ENCODE peak calls at places on chromosomes 3 and 15, in seven cellular contexts. L is CD8-positive, alpha-beta memory T cell; D is breast epithelium; S is psoas muscle; J is spleen; A is mesendoderm; P is kidney. G is an unnamed sample. For H3K4me1, the result is how much of the 10 kb centered on the place peaks cover.

GRCh38 chr3:99884484-99884883 is 66.8 kb downstream of the CMSS1 start:
- DNase-seq in L (no peak), D (no peak), S (no peak), J (no peak), A (peak), P (no peak), G (no peak)

GRCh38 chr15:63288778-63289378 is 11.5 kb downstream of the APH1B start:
- DNase-seq in L (no peak), D (no peak), S (no peak), J (no peak), A (peak), P (no peak), G (no peak)

GRCh38 chr3:117486709-117487394 is 777.3 kb downstream of the TUSC7 start:
- DNase-seq in L (no peak), D (no peak), S (no peak), J (no peak), A (no peak), P (no peak), G (no peak)

GRCh38 chr15:84633311-84634227 is 20.5 kb downstream of the WDR73 start:
- DNase-seq in L (peak), D (peak), S (peak), J (peak), A (peak), P (peak), G (peak)

GRCh38 chr3:182258538-182259177 is 534.6 kb upstream of the ATP11B start:
- DNase-seq in L (no peak), D (no peak), S (no peak), J (no peak), A (peak), P (no peak), G (no peak)

GRCh38 chr3:45938043-45938435 is 5.2 kb upstream of the CXCR6 start:
- DNase-seq in L (no peak), D (no peak), S (no peak), J (no peak), A (no peak), P (no peak), G (no peak)

GRCh38 chr3:13715167-13715954 is 164.5 kb downstream of the WNT7A start:
- DNase-seq in L (no peak), D (peak), S (no peak), J (peak), A (no peak), P (peak), G (no peak)

GRCh38 chr3:128504957-128505730 is 12.1 kb upstream of the GATA2 start:
- DNase-seq in L (no peak), D (no peak), S (no peak), J (no peak), A (peak), P (no peak), G (no peak)

GRCh38 chr15:77865106-77865630 is 212.3 kb downstream of the TBC1D2B start:
- DNase-seq in L (no peak), D (no peak), S (no peak), J (peak), A (no peak), P (peak), G (no peak)

GRCh38 chr15:80578871-80579270 is 116.2 kb upstream of the ABHD17C start:
- DNase-seq in L (no peak), D (no peak), S (no peak), J (peak), A (no peak), P (peak), G (no peak)

GRCh38 chr3:5917932-5918331 is 730.4 kb downstream of the EDEM1 start:
- DNase-seq in L (no peak), D (no peak), S (no peak), J (no peak), A (no peak), P (no peak), G (no peak)

GRCh38 chr3:140553591-140553990 is 124.3 kb upstream of the TRIM42 start:
- DNase-seq in L (no peak), D (no peak), S (no peak), J (no peak), A (peak), P (no peak), G (no peak)

GRCh38 chr3:101466465-101467309 is 46.3 kb downstream of the SENP7 start:
- DNase-seq in L (no peak), D (no peak), S (no peak), J (peak), A (peak), P (peak), G (peak)

GRCh38 chr3:36178018-36178417 is 202.3 kb upstream of the STAC start:
- DNase-seq in L (no peak), D (no peak), S (no peak), J (no peak), A (no peak), P (no peak), G (no peak)

GRCh38 chr15:87369269-87369668 is 887.3 kb downstream of the NTRK3 start:
- DNase-seq in L (no peak), D (no peak), S (no peak), J (no peak), A (peak), P (no peak), G (no peak)

GRCh38 chr3:88114878-88115549 is 34.7 kb upstream of the C3orf38 start:
- DNase-seq in L (no peak), D (no peak), S (no peak), J (no peak), A (no peak), P (no peak), G (no peak)

GRCh38 chr3:134392336-134392983 is 18.2 kb upstream of the AMOTL2 start:
- DNase-seq in L (no peak), D (no peak), S (no peak), J (no peak), A (no peak), P (no peak), G (peak)

GRCh38 chr15:66253643-66254363 is at the start of gene MEGF11:
- DNase-seq in L (no peak), D (no peak), S (peak), J (no peak), A (peak), P (no peak), G (peak)

GRCh38 chr3:150757364-150757763 is 5.6 kb downstream of the SIAH2 start:
- DNase-seq in L (no peak), D (no peak), S (no peak), J (no peak), A (peak), P (no peak), G (no peak)

GRCh38 chr3:150754896-150755295 is 8.1 kb downstream of the SIAH2 start:
- DNase-seq in L (no peak), D (no peak), S (no peak), J (no peak), A (no peak), P (no peak), G (no peak)

GRCh38 chr3:150755902-150756301 is 7.1 kb downstream of the SIAH2 start:
- DNase-seq in L (no peak), D (no peak), S (no peak), J (no peak), A (no peak), P (no peak), G (no peak)

GRCh38 chr3:150757768-150758167 is 5.2 kb downstream of the SIAH2 start:
- DNase-seq in L (no peak), D (no peak), S (no peak), J (no peak), A (peak), P (no peak), G (no peak)

DNA sequence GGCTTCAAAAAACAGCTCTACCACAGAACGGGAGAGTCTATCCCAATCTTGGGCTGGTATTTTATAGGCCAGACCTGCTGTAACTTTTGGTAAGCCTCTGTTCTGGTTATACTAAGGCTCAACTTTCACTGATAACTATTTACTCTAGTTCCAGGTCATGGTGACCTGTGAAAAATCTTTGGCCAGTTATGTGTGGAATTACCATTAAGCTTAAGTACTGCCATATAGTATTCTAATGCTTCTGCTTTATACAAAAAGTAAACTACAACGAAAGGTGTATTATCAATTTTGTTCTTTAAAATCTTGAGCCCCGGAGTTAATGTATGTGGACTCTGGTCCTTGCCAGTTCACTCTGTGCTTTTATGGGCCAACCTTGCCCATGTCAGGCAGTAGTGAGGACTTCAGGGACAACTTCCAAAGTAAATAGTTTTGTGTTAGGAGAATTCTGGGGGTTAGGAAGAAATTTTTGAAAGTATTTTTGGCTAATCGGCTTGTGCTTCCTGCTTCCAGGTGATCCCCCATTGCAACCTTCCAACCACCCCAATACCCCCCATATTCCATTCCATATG is 6.4 kb downstream of the SIAH2 start:
- DNase-seq in L (no peak), D (no peak), S (no peak), J (no peak), A (no peak), P (no peak), G (no peak)
- H3K4me1 ChIP-seq in L (under half), D (under half), S (half or more), J (under half), A (under half), P (under half), G (under half)

GRCh38 chr3:107384428-107384827 is 7.2 kb downstream of the CCDC54 start:
- DNase-seq in L (no peak), D (no peak), S (no peak), J (no peak), A (peak), P (no peak), G (no peak)

GRCh38 chr3:107387555-107387954 is 10.3 kb downstream of the CCDC54 start:
- DNase-seq in L (no peak), D (no peak), S (no peak), J (no peak), A (no peak), P (no peak), G (no peak)

GRCh38 chr3:107382626-107383025 is 5.4 kb downstream of the CCDC54 start:
- DNase-seq in L (no peak), D (no peak), S (no peak), J (no peak), A (no peak), P (no peak), G (no peak)

DNA sequence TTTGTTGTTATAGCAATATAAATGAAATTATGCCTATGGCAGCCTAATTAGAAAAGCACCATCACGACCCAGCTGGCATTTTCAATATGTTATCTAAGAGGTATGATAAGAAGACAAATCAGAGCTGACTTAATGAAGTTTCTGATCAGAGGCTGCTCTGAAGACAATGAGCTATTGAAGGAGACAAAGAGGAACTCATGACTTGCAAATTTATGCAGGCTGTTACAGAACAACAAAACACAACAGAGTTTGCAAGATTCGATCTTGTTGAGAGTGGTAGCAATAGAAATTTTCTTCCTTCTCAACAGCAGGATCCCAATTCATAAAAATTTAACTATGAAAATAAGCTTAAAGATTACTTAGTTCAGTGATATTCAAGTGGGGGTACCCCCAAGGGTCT is 7.7 kb downstream of the CCDC54 start:
- DNase-seq in L (no peak), D (no peak), S (no peak), J (no peak), A (peak), P (no peak), G (no peak)
- H3K4me3 ChIP-seq in L (no peak), D (no peak), S (no peak), J (no peak), A (no peak), P (no peak), G (no peak)

GRCh38 chr3:108134555-108134880 is 43.7 kb upstream of the CD47 start:
- DNase-seq in L (no peak), D (no peak), S (no peak), J (no peak), A (no peak), P (no peak), G (no peak)

GRCh38 chr3:108131105-108131794 is 40.4 kb upstream of the CD47 start:
- DNase-seq in L (no peak), D (no peak), S (no peak), J (no peak), A (no peak), P (no peak), G (no peak)

GRCh38 chr3:108133858-108134554 is 43.2 kb upstream of the CD47 start:
- DNase-seq in L (no peak), D (no peak), S (no peak), J (no peak), A (no peak), P (no peak), G (no peak)

GRCh38 chr3:108131795-108132134 is 40.9 kb upstream of the CD47 start:
- DNase-seq in L (no peak), D (no peak), S (no peak), J (no peak), A (no peak), P (no peak), G (no peak)

GRCh38 chr3:108132727-108133373 is 42.0 kb upstream of the CD47 start:
- DNase-seq in L (no peak), D (no peak), S (no peak), J (no peak), A (no peak), P (no peak), G (no peak)
- H3K4me1 ChIP-seq in L (half or more), D (under half), S (under half), J (under half), A (under half), P (under half), G (under half)

GRCh38 chr3:185253645-185254410 is at the start of gene EHHADH:
- DNase-seq in L (peak), D (peak), S (peak), J (peak), A (peak), P (peak), G (peak)
- H3K4me3 ChIP-seq in L (peak), D (peak), S (peak), J (peak), A (no peak), P (peak), G (peak)

G was measured in right cardiac atrium.